ENCODE peak calls at places on chromosomes 5 and 9, in five cellular contexts. N is A549, B is small intestine, S is lower lobe of right lung, W is EL. M is an unnamed sample.

GRCh38 chr9:136016882-136017812 is 56.0 kb upstream of the UBAC1 start:
- DNase-seq in N (no peak), B (no peak), S (peak), W (no peak), M (no peak)

GRCh38 chr9:87088192-87088591 is 140.9 kb upstream of the GAS1 start:
- DNase-seq in N (no peak), B (no peak), S (no peak), W (no peak), M (no peak)

GRCh38 chr5:149771216-149771973 is 41.3 kb downstream of the PPARGC1B start:
- DNase-seq in N (no peak), B (no peak), S (no peak), W (no peak), M (no peak)

GRCh38 chr5:94376672-94377345 is 241.6 kb downstream of the KIAA0825 start:
- DNase-seq in N (no peak), B (peak), S (peak), W (no peak), M (no peak)

GRCh38 chr9:101465330-101465915 is 29.8 kb upstream of the ALDOB start:
- DNase-seq in N (peak), B (peak), S (peak), W (peak), M (no peak)

GRCh38 chr5:145495741-145496140 is 339.4 kb downstream of the PRELID2 start:
- DNase-seq in N (peak), B (peak), S (no peak), W (peak), M (peak)

GRCh38 chr5:93330506-93330905 is 250.5 kb downstream of the NR2F1-AS1 start:
- DNase-seq in N (no peak), B (no peak), S (no peak), W (no peak), M (no peak)

GRCh38 chr5:180194410-180195345 is 14.3 kb downstream of the RASGEF1C start:
- DNase-seq in N (no peak), B (no peak), S (no peak), W (no peak), M (no peak)

GRCh38 chr5:112957970-112958773 is 18.4 kb upstream of the DCP2 start:
- DNase-seq in N (peak), B (peak), S (peak), W (peak), M (peak)

GRCh38 chr5:154627711-154628678 is 127.2 kb upstream of the LARP1 start:
- DNase-seq in N (no peak), B (no peak), S (no peak), W (peak), M (no peak)

GRCh38 chr5:55104036-55104767 is 1.8 kb downstream of the GZMA start:
- DNase-seq in N (no peak), B (no peak), S (no peak), W (no peak), M (no peak)

GRCh38 chr5:51983161-51983560 is 599.9 kb downstream of the ISL1 start:
- DNase-seq in N (no peak), B (no peak), S (no peak), W (no peak), M (no peak)

GRCh38 chr5:149345892-149346222 is 558 bp downstream of the GRPEL2 start:
- DNase-seq in N (peak), B (no peak), S (no peak), W (peak), M (no peak)

GRCh38 chr9:13478235-13478634 is 198.7 kb upstream of the MPDZ start:
- DNase-seq in N (no peak), B (no peak), S (no peak), W (no peak), M (no peak)

GRCh38 chr5:108749130-108749861 is 1.6 kb downstream of the FER start:
- DNase-seq in N (peak), B (peak), S (no peak), W (peak), M (peak)

GRCh38 chr9:136007906-136008692 is 46.9 kb upstream of the UBAC1 start:
- DNase-seq in N (peak), B (no peak), S (no peak), W (peak), M (peak)